ENCODE peak calls at places on chromosomes 2 and 18, in seven cellular contexts. L is fibroblast of lung, N is thoracic aorta, R is A549, O is keratinocyte, Z is stomach, J is left ventricle myocardium inferior. G is an unnamed sample.

GRCh38 chr2:196234672-196235071 is 63.3 kb upstream of the STK17B start:
- DNase-seq in L (peak; percentile 94), N (no peak), R (no peak), O (no peak), Z (no peak), J (no peak), G (no peak)

GRCh38 chr2:223488814-223489213 is 113.3 kb downstream of the SCG2 start:
- DNase-seq in L (peak; percentile 91), N (no peak), R (no peak), O (no peak), Z (no peak), J (no peak), G (no peak)

GRCh38 chr2:236753611-236754010 is 184.0 kb downstream of the ACKR3 start:
- DNase-seq in L (no peak), N (no peak), R (no peak), O (no peak), Z (no peak), J (no peak), G (no peak)

GRCh38 chr18:22603902-22604301 is 186.2 kb upstream of the CTAGE1 start:
- DNase-seq in L (no peak), N (no peak), R (no peak), O (no peak), Z (no peak), J (no peak), G (no peak)

GRCh38 chr2:104290566-104290891 is 563.4 kb upstream of the POU3F3 start:
- DNase-seq in L (no peak), N (no peak), R (no peak), O (no peak), Z (no peak), J (no peak), G (no peak)

GRCh38 chr2:9763356-9764152 is 79.7 kb upstream of the TAF1B start:
- DNase-seq in L (peak; percentile 66), N (no peak), R (no peak), O (no peak), Z (no peak), J (no peak), G (no peak)

GRCh38 chr2:182015334-182016109 is 29.9 kb downstream of the PPP1R1C start:
- DNase-seq in L (peak; percentile 90), N (no peak), R (no peak), O (no peak), Z (no peak), J (no peak), G (no peak)

GRCh38 chr18:34951625-34952379 is 89.4 kb upstream of the MAPRE2 start:
- DNase-seq in L (no peak), N (no peak), R (no peak), O (no peak), Z (no peak), J (no peak), G (no peak)

GRCh38 chr2:182649316-182649715 is 66.7 kb upstream of the DNAJC10 start:
- DNase-seq in L (peak; percentile 37), N (no peak), R (peak; percentile 15), O (no peak), Z (no peak), J (no peak), G (no peak)

GRCh38 chr2:205769494-205769848 is 87.2 kb downstream of the NRP2 start:
- DNase-seq in L (peak; percentile 96), N (no peak), R (no peak), O (peak; percentile 82), Z (no peak), J (no peak), G (no peak)

GRCh38 chr2:83068706-83069105 is 1390.4 kb downstream of the SUCLG1 start:
- DNase-seq in L (no peak), N (no peak), R (no peak), O (peak; percentile 7), Z (no peak), J (no peak), G (no peak)

GRCh38 chr18:43661570-43661969 is 384.3 kb upstream of the SYT4 start:
- DNase-seq in L (peak; percentile 71), N (no peak), R (no peak), O (peak; percentile 46), Z (no peak), J (no peak), G (no peak)

GRCh38 chr2:207200136-207200535 is 34.4 kb upstream of the KLF7 start:
- DNase-seq in L (no peak), N (no peak), R (no peak), O (no peak), Z (no peak), J (no peak), G (no peak)

GRCh38 chr2:217945530-217945929 is 57.3 kb downstream of the TNS1 start:
- DNase-seq in L (no peak), N (no peak), R (no peak), O (no peak), Z (no peak), J (no peak), G (peak; percentile 27)

GRCh38 chr2:74051504-74051903 is 66.8 kb downstream of the TET3 start:
- DNase-seq in L (no peak), N (no peak), R (no peak), O (no peak), Z (no peak), J (no peak), G (no peak)

GRCh38 chr2:38598200-38598990 is 4.3 kb downstream of the HNRNPLL start:
- DNase-seq in L (peak; percentile 55), N (no peak), R (no peak), O (no peak), Z (no peak), J (no peak), G (no peak)
- H3K4me1 ChIP-seq in L (peaks cover 14% of the 10 kb centered on the region), N (peaks cover 45% of the 10 kb centered on the region), R (peaks cover 61% of the 10 kb centered on the region), O (peaks cover 21% of the 10 kb centered on the region), Z (peaks cover 46% of the 10 kb centered on the region), J (peaks cover 94% of the 10 kb centered on the region), G (no peaks in the 10 kb centered on the region)

DNA sequence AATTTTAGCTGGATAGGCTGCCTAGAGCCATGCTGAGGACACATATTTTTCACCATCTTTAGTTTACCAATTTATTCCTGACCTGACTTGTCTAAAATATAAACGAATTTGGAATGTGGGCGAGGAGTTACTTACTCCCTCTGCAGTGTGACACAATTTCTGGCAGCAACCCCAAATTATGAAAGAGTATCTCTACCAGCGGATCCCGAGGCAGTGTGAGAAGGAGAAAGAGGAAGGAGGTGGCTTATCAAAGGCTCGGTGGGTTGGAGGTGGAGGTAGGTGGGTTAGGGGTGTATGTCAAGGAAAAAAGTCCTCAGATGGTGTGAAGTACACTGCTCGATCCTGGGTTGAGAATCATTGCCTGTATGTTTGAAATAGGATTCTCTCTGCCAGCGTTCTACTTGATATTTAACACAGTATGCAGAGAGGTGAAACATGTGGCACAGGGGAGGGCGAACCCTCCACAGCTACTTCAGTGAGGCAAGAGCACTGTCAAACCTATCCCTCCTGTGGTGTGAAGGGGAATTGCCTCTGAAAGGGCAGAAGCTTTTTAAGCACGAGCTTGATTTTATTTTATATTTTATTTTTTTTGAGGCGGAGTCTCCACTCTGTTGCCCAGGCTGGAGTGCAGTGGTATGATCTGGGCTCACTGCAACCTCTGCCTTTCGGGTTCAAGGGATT is 76.0 kb downstream of the RFTN2 start:
- DNase-seq in L (peak; percentile 16), N (no peak), R (peak; percentile 28), O (no peak), Z (no peak), J (no peak), G (peak; percentile 49)
- TF ChIP-seq CTCF in L (peak; percentile 49), N (no peak), R (peak; percentile 23), O (peak; percentile 52), Z (peak; percentile 37), J (peak; percentile 45), G (peak; percentile 20)

GRCh38 chr2:107687087-107687486 is 139.6 kb upstream of the RGPD4 start:
- DNase-seq in L (no peak), N (no peak), R (no peak), O (no peak), Z (no peak), J (no peak), G (no peak)

GRCh38 chr2:107685587-107685986 is 141.1 kb upstream of the RGPD4 start:
- DNase-seq in L (no peak), N (no peak), R (no peak), O (no peak), Z (no peak), J (no peak), G (no peak)

GRCh38 chr2:107681946-107682345 is 144.7 kb upstream of the RGPD4 start:
- DNase-seq in L (no peak), N (no peak), R (no peak), O (no peak), Z (no peak), J (no peak), G (no peak)

GRCh38 chr2:107688135-107688534 is 138.6 kb upstream of the RGPD4 start:
- DNase-seq in L (no peak), N (no peak), R (no peak), O (no peak), Z (no peak), J (no peak), G (no peak)

DNA sequence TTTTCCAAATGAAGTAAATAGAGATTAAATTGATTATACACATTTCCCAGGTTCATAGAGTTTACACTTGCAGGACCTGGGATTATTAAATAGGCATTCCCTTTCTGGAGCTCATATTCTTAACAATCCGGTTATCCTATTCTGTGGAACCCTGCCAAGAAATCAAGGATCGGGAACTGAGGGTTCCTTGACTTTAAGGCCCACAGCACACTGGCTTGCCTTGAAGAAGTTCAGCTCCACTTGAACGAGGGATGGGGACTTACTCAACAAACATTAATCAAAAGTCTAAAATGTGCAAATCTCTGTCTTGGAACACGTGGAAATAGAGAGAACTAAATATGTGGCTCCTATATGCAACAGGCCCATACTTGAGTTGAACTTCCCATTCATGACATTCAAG is 142.3 kb upstream of the RGPD4 start:
- DNase-seq in L (no peak), N (no peak), R (no peak), O (no peak), Z (no peak), J (no peak), G (no peak)
- H3K4me1 ChIP-seq in L (no peaks in the 10 kb centered on the region), N (no peaks in the 10 kb centered on the region), R (no peaks in the 10 kb centered on the region), O (no peaks in the 10 kb centered on the region), Z (no peaks in the 10 kb centered on the region), J (no peaks in the 10 kb centered on the region), G (no peaks in the 10 kb centered on the region)

GRCh38 chr18:79684787-79685186 is 5.2 kb downstream of the CTDP1 start:
- DNase-seq in L (no peak), N (no peak), R (no peak), O (no peak), Z (no peak), J (no peak), G (no peak)

GRCh38 chr18:79684283-79684631 is 4.7 kb downstream of the CTDP1 start:
- DNase-seq in L (no peak), N (no peak), R (no peak), O (no peak), Z (no peak), J (no peak), G (no peak)

GRCh38 chr18:79683626-79684282 is 4.2 kb downstream of the CTDP1 start:
- DNase-seq in L (no peak), N (no peak), R (no peak), O (no peak), Z (no peak), J (no peak), G (no peak)

GRCh38 chr18:79685971-79686370 is 6.4 kb downstream of the CTDP1 start:
- DNase-seq in L (no peak), N (no peak), R (no peak), O (no peak), Z (no peak), J (no peak), G (no peak)

DNA sequence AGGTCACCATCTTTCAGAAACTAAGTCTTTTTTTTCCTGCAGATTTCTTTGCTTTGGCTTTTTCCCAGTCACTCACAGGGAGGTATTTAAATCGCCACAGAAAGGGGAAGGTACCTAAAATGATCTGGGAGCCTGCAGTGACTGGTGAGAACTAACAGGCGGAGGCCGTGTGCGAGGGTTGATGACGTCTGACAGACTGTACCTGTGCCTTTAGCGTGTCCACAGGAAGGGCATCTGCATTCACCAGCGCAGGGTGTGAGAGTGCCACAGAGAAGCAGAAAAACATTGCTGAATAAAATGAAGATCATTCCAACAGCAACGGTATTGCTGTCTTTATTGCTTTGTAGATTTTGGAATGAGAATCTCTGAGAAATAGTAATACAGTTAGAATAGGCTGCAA is 5.7 kb downstream of the CTDP1 start:
- DNase-seq in L (no peak), N (no peak), R (no peak), O (no peak), Z (no peak), J (no peak), G (no peak)
- TF ChIP-seq CTCF in L (no peak), N (no peak), R (no peak), O (no peak), Z (no peak), J (no peak), G (no peak)

G was measured in right lobe of liver.